ENCODE peak calls at places on chromosomes 16 and 17, in six cellular contexts. One of them, this sample, is unnamed.

GRCh38 chr16:83513006-83513755 is 294.6 kb upstream of the HSBP1 start:
- DNase-seq in A549: no peak
- DNase-seq in K562: no peak
- DNase-seq in endothelial cell of umbilical vein: no peak
- DNase-seq in H1: no peak
- DNase-seq in HepG2: no peak
- DNase-seq in this sample: no peak

GRCh38 chr16:5509794-5510193 is 412.2 kb upstream of the EEF2KMT start:
- DNase-seq in endothelial cell of umbilical vein: no peak
- DNase-seq in A549: no peak
- DNase-seq in H1: no peak
- DNase-seq in HepG2: no peak
- DNase-seq in K562: peak; percentile 8
- DNase-seq in this sample: no peak

GRCh38 chr16:14289692-14290340 is 218.7 kb downstream of the MRTFB start:
- DNase-seq in HepG2: peak; percentile 66
- DNase-seq in A549: peak; percentile 60
- DNase-seq in endothelial cell of umbilical vein: no peak
- DNase-seq in K562: peak; percentile 77
- DNase-seq in H1: no peak
- DNase-seq in this sample: peak; percentile 62

GRCh38 chr16:22191966-22192260 is 14.2 kb upstream of the EEF2K start:
- DNase-seq in endothelial cell of umbilical vein: no peak
- DNase-seq in HepG2: peak; percentile 70
- DNase-seq in H1: no peak
- DNase-seq in A549: peak; percentile 35
- DNase-seq in K562: peak; percentile 63
- DNase-seq in this sample: no peak

GRCh38 chr16:87550510-87550961 is 51.8 kb upstream of the JPH3 start:
- DNase-seq in H1: no peak
- DNase-seq in K562: peak; percentile 61
- DNase-seq in HepG2: no peak
- DNase-seq in endothelial cell of umbilical vein: no peak
- DNase-seq in A549: peak; percentile 36
- DNase-seq in this sample: peak; percentile 79

GRCh38 chr16:19812986-19813385 is 71.7 kb downstream of the GPRC5B start:
- DNase-seq in K562: no peak
- DNase-seq in endothelial cell of umbilical vein: no peak
- DNase-seq in H1: no peak
- DNase-seq in A549: no peak
- DNase-seq in HepG2: no peak
- DNase-seq in this sample: no peak

GRCh38 chr17:55433629-55434422 is 12.2 kb upstream of the MMD start:
- DNase-seq in H1: no peak
- DNase-seq in K562: no peak
- DNase-seq in HepG2: peak; percentile 99
- DNase-seq in A549: peak; percentile 80
- DNase-seq in endothelial cell of umbilical vein: peak; percentile 53
- DNase-seq in this sample: no peak

GRCh38 chr17:76585649-76586593 is at the start of gene ST6GALNAC2:
- DNase-seq in endothelial cell of umbilical vein: peak; percentile 50
- DNase-seq in K562: no peak
- DNase-seq in HepG2: peak; percentile 66
- DNase-seq in A549: peak; percentile 70
- DNase-seq in H1: no peak
- DNase-seq in this sample: peak; percentile 40

GRCh38 chr16:15650019-15650697 is at the start of gene NDE1:
- DNase-seq in HepG2: peak; percentile 93
- DNase-seq in H1: peak; percentile 70
- DNase-seq in A549: peak; percentile 90
- DNase-seq in endothelial cell of umbilical vein: peak; percentile 93
- DNase-seq in K562: peak; percentile 95
- DNase-seq in this sample: peak; percentile 94

GRCh38 chr17:42463976-42464400 is 5.3 kb downstream of the ATP6V0A1 start:
- DNase-seq in endothelial cell of umbilical vein: peak; percentile 28
- DNase-seq in K562: no peak
- DNase-seq in H1: no peak
- DNase-seq in A549: no peak
- DNase-seq in HepG2: peak; percentile 84
- DNase-seq in this sample: no peak

GRCh38 chr17:82985973-82986372 is 93.4 kb upstream of the METRNL start:
- DNase-seq in H1: no peak
- DNase-seq in HepG2: no peak
- DNase-seq in K562: no peak
- DNase-seq in endothelial cell of umbilical vein: peak; percentile 49
- DNase-seq in A549: no peak
- DNase-seq in this sample: peak; percentile 49

GRCh38 chr17:57915532-57915931 is 39.7 kb downstream of the CUEDC1 start:
- DNase-seq in K562: no peak
- DNase-seq in H1: no peak
- DNase-seq in endothelial cell of umbilical vein: no peak
- DNase-seq in A549: no peak
- DNase-seq in HepG2: no peak
- DNase-seq in this sample: no peak

GRCh38 chr17:73284906-73285602 is 23.4 kb upstream of the CPSF4L start:
- DNase-seq in HepG2: no peak
- DNase-seq in K562: no peak
- DNase-seq in endothelial cell of umbilical vein: no peak
- DNase-seq in A549: no peak
- DNase-seq in H1: no peak
- DNase-seq in this sample: no peak

GRCh38 chr16:31352344-31353115 is 2.4 kb upstream of the ITGAX start:
- DNase-seq in HepG2: no peak
- DNase-seq in A549: no peak
- DNase-seq in K562: no peak
- DNase-seq in endothelial cell of umbilical vein: no peak
- DNase-seq in H1: no peak
- DNase-seq in this sample: no peak

GRCh38 chr16:2507679-2508064 is 6.1 kb upstream of the ATP6V0C start:
- DNase-seq in A549: no peak
- DNase-seq in HepG2: no peak
- DNase-seq in H1: no peak
- DNase-seq in endothelial cell of umbilical vein: no peak
- DNase-seq in K562: no peak
- DNase-seq in this sample: no peak

DNA sequence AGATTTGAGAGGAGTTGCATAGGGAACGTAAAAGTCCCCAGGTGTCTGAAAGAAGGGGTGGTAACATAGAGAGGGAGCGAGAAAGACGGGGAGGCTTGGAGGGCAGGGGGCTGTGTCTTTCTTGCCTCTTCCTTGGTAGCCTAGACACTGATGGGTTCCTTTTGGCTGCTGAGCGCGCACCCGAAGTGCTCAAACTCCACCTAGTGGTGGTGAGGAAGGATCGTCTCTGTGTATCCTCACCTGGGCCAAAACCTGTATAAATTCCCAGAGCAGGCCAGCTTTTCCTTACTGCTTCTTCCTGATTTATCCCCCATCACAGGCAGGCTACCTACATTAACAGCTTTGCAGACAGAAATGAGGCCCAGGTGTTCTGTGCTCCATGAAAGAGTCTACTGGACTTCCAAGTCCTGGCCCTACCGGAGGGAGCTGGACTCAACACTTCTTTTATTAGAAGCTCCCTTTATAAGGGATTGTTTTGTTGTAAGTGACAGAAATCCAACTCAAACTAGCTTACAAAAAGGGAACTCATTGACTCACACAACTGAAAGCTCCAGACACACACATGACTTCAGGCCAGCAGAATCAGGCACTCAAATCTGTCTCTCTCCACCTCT is 5.5 kb upstream of the SLC25A35 start:
- DNase-seq in A549: peak; percentile 94
- DNase-seq in HepG2: peak; percentile 65
- DNase-seq in H1: peak; percentile 51
- DNase-seq in K562: peak; percentile 73
- DNase-seq in endothelial cell of umbilical vein: peak; percentile 58
- DNase-seq in this sample: peak; percentile 57
- TF ChIP-seq JUN in A549: no peak
- TF ChIP-seq JUN in HepG2: no peak
- TF ChIP-seq JUN in H1: no peak
- TF ChIP-seq JUN in K562: no peak
- TF ChIP-seq JUN in endothelial cell of umbilical vein: no peak
- TF ChIP-seq JUN in this sample: no peak

DNA sequence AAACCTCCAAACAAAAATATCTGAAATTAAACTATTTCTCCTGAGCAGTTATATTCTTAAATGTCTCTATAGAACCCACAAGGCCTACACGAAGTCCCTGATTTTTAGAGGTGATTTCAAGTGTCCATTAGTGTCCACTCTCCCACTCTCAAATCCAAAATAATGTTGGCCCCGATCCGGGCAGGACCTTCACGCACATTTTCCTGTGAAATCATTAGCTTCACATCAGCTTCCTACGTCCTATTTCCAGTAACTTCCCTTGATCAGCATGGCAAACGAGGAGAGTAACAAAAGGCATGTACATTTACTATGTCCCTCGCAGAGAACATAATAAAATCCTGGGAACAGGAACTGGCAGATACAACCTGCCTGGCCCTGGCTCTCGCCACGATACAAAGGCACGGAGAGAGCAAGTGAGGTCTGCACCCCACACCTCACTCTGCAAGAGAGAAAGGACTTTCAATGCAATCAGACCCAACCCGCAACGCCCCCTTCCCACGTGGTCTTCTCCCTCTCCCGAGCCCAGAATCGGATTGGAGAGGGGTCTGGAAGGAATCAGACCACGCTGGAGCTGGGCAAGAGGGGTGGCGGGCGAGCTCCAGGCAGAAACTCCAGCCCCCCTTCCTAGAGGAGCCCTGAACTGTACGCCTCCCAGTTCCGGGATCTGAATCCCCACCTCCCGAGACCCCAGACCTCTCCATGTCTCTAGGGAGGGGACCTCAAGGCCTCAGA is 17.5 kb upstream of the C17orf78 start:
- DNase-seq in K562: peak; percentile 80
- DNase-seq in A549: peak; percentile 82
- DNase-seq in HepG2: peak; percentile 81
- DNase-seq in endothelial cell of umbilical vein: peak; percentile 78
- DNase-seq in H1: peak; percentile 66
- DNase-seq in this sample: peak; percentile 85
- TF ChIP-seq MAX in K562: no peak
- TF ChIP-seq MAX in A549: peak; percentile 65
- TF ChIP-seq MAX in HepG2: peak; percentile 77
- TF ChIP-seq MAX in endothelial cell of umbilical vein: peak; percentile 78
- TF ChIP-seq MAX in H1: peak; percentile 85
- TF ChIP-seq MAX in this sample: peak; percentile 89

DNA sequence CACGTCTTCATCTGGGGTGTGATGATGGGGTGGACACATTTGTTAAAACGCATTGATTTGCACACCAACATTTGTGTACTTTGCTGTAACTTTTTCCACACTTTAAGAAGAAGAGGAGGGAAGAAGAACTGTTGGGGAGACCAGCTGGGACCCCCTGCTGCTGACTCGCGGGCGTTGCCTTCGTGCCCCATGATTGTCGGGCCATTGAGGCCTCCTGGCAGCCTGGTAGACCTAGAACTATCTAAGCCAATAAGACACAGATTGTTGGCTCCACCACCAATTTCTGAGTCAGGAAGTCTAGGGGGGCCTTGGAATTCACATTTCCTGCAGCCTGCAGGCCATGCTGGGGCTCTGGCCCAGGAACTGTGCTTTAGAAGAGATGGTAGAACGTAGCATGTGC is 105.5 kb downstream of the TNFRSF13B start:
- DNase-seq in A549: no peak
- DNase-seq in H1: no peak
- DNase-seq in K562: no peak
- DNase-seq in endothelial cell of umbilical vein: no peak
- DNase-seq in HepG2: no peak
- DNase-seq in this sample: no peak
- TF ChIP-seq JUN in A549: no peak
- TF ChIP-seq JUN in H1: no peak
- TF ChIP-seq JUN in K562: no peak
- TF ChIP-seq JUN in endothelial cell of umbilical vein: no peak
- TF ChIP-seq JUN in HepG2: no peak
- TF ChIP-seq JUN in this sample: no peak

GRCh38 chr17:30717290-30718098 is 107.0 kb downstream of the CRLF3 start:
- DNase-seq in A549: no peak
- DNase-seq in HepG2: no peak
- DNase-seq in endothelial cell of umbilical vein: no peak
- DNase-seq in H1: no peak
- DNase-seq in K562: no peak
- DNase-seq in this sample: peak; percentile 5
- TF ChIP-seq MAX in A549: no peak
- TF ChIP-seq MAX in HepG2: no peak
- TF ChIP-seq MAX in endothelial cell of umbilical vein: no peak
- TF ChIP-seq MAX in H1: no peak
- TF ChIP-seq MAX in K562: no peak
- TF ChIP-seq MAX in this sample: no peak

GRCh38 chr17:77802333-77802615 is 156.2 kb upstream of the TNRC6C start:
- DNase-seq in HepG2: no peak
- DNase-seq in H1: no peak
- DNase-seq in endothelial cell of umbilical vein: no peak
- DNase-seq in K562: no peak
- DNase-seq in A549: no peak
- DNase-seq in this sample: no peak
- TF ChIP-seq JUN in HepG2: no peak
- TF ChIP-seq JUN in H1: no peak
- TF ChIP-seq JUN in endothelial cell of umbilical vein: no peak
- TF ChIP-seq JUN in K562: no peak
- TF ChIP-seq JUN in A549: no peak
- TF ChIP-seq JUN in this sample: no peak

DNA sequence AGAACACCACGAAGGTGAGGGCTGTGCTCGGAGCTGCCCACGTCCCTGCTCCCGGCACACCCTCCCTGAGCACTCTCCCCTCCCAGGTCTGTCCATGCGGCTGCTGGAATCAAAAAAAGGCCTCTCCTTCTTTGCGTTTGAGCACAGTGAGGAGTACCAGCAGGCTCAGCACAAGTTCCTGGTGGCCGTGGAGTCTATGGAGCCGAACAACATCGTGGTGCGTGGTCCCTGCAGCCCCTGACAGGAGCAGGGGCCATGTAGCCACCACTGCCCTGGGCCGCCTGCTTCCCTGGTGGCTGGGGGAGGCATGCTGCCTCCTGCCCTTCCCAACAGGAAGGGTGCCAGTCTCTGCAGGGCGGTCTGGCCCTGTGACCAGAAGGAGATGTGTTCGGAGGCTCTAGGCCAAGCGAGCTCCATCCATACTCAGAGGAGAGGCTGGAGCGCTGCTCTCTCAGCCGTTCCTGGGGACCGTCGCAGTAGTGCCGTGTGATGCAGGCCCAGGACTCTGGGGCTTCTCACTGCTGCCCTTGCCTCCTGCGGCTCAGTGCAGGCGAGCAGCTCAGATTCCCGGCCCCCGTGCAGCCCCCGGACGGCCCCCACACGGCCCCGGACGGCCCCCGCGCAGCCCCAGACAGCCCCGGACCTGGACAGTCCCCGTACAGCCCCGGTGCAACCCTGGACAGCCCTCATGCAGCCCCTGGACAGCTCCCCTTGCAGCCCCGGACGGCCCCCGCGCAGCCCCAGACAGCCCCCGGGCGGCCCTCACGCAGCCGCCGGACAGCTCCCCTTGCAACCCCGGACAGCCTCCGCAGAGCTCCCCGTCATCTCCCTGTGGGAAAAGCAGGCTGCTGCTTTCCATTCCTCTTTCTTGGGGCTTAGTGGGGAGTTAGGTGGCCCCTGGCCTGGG is 20.5 kb downstream of the TCF25 start:
- DNase-seq in HepG2: no peak
- DNase-seq in H1: no peak
- DNase-seq in A549: no peak
- DNase-seq in endothelial cell of umbilical vein: no peak
- DNase-seq in K562: no peak
- DNase-seq in this sample: no peak
- TF ChIP-seq MAX in HepG2: no peak
- TF ChIP-seq MAX in H1: no peak
- TF ChIP-seq MAX in A549: no peak
- TF ChIP-seq MAX in endothelial cell of umbilical vein: no peak
- TF ChIP-seq MAX in K562: no peak
- TF ChIP-seq MAX in this sample: no peak

GRCh38 chr17:68390888-68391545 is 66.3 kb downstream of the WIPI1 start:
- DNase-seq in endothelial cell of umbilical vein: no peak
- DNase-seq in HepG2: no peak
- DNase-seq in H1: no peak
- DNase-seq in A549: no peak
- DNase-seq in K562: no peak
- DNase-seq in this sample: no peak
- TF ChIP-seq JUN in endothelial cell of umbilical vein: no peak
- TF ChIP-seq JUN in HepG2: no peak
- TF ChIP-seq JUN in H1: no peak
- TF ChIP-seq JUN in A549: no peak
- TF ChIP-seq JUN in K562: no peak
- TF ChIP-seq JUN in this sample: no peak

This sample was measured in WTC11.